ENCODE peak calls at places on chromosome 18, in eight cellular contexts. D, Z, K, O, G, S, A and C are unnamed samples.

GRCh38 chr18:58552057-58552461 is 76.8 kb downstream of the ALPK2 start:
- DNase-seq in D (peak), Z (peak), K (no peak), O (no peak), G (no peak), S (no peak), A (no peak), C (peak)

GRCh38 chr18:50866765-50867164 is 12.2 kb upstream of the ME2 start:
- DNase-seq in D (no peak), Z (peak), K (no peak), O (no peak), G (no peak), S (peak), A (no peak), C (peak)

GRCh38 chr18:26804474-26804873 is 61.0 kb downstream of the AQP4 start:
- DNase-seq in D (no peak), Z (peak), K (no peak), O (no peak), G (no peak), S (no peak), A (peak), C (no peak)

GRCh38 chr18:9022397-9023170 is 79.9 kb upstream of the NDUFV2 start:
- DNase-seq in D (no peak), Z (peak), K (no peak), O (peak), G (no peak), S (no peak), A (no peak), C (no peak)

GRCh38 chr18:59823611-59824195 is 76.1 kb upstream of the PMAIP1 start:
- DNase-seq in D (peak), Z (peak), K (peak), O (no peak), G (no peak), S (peak), A (peak), C (peak)

GRCh38 chr18:58183226-58183625 is 139.2 kb downstream of the NEDD4L start:
- DNase-seq in D (no peak), Z (no peak), K (no peak), O (no peak), G (peak), S (no peak), A (no peak), C (no peak)

GRCh38 chr18:77899972-77900754 is 650.5 kb downstream of the GALR1 start:
- DNase-seq in D (peak), Z (peak), K (peak), O (no peak), G (no peak), S (no peak), A (peak), C (peak)

GRCh38 chr18:36194719-36195315 is 7.5 kb downstream of the MOCOS start:
- DNase-seq in D (no peak), Z (no peak), K (no peak), O (no peak), G (no peak), S (no peak), A (no peak), C (no peak)

GRCh38 chr18:50651334-50651733 is 91.4 kb downstream of the MAPK4 start:
- DNase-seq in D (no peak), Z (peak), K (no peak), O (no peak), G (no peak), S (no peak), A (no peak), C (no peak)

GRCh38 chr18:58257461-58257860 is 213.4 kb downstream of the NEDD4L start:
- DNase-seq in D (no peak), Z (peak), K (no peak), O (no peak), G (no peak), S (no peak), A (no peak), C (peak)

GRCh38 chr18:39053569-39053968 is 1488.0 kb upstream of the CELF4 start:
- DNase-seq in D (no peak), Z (no peak), K (no peak), O (no peak), G (no peak), S (no peak), A (no peak), C (no peak)

GRCh38 chr18:23248826-23249225 is 113.5 kb downstream of the CABLES1 start:
- DNase-seq in D (no peak), Z (no peak), K (no peak), O (no peak), G (no peak), S (no peak), A (no peak), C (no peak)

GRCh38 chr18:46310675-46311345 is 206.6 kb downstream of the HAUS1 start:
- DNase-seq in D (no peak), Z (no peak), K (no peak), O (no peak), G (no peak), S (no peak), A (no peak), C (no peak)

GRCh38 chr18:28193177-28193778 is 16.3 kb upstream of the CDH2 start:
- DNase-seq in D (no peak), Z (no peak), K (no peak), O (no peak), G (no peak), S (no peak), A (no peak), C (no peak)

GRCh38 chr18:36809590-36810381 is 19.0 kb downstream of the TPGS2 start:
- DNase-seq in D (peak), Z (peak), K (peak), O (no peak), G (no peak), S (no peak), A (peak), C (peak)

GRCh38 chr18:77967071-77967470 is 717.4 kb downstream of the GALR1 start:
- DNase-seq in D (no peak), Z (no peak), K (no peak), O (no peak), G (no peak), S (no peak), A (no peak), C (no peak)

GRCh38 chr18:54181856-54182612 is 42.4 kb downstream of the MBD2 start:
- DNase-seq in D (no peak), Z (peak), K (no peak), O (no peak), G (no peak), S (no peak), A (no peak), C (peak)

GRCh38 chr18:3061581-3062416 is 48.9 kb upstream of the LPIN2 start:
- DNase-seq in D (no peak), Z (no peak), K (no peak), O (no peak), G (no peak), S (no peak), A (no peak), C (no peak)

GRCh38 chr18:24413148-24413547 is 13.3 kb upstream of the IMPACT start:
- DNase-seq in D (peak), Z (no peak), K (peak), O (no peak), G (no peak), S (no peak), A (peak), C (no peak)

DNA sequence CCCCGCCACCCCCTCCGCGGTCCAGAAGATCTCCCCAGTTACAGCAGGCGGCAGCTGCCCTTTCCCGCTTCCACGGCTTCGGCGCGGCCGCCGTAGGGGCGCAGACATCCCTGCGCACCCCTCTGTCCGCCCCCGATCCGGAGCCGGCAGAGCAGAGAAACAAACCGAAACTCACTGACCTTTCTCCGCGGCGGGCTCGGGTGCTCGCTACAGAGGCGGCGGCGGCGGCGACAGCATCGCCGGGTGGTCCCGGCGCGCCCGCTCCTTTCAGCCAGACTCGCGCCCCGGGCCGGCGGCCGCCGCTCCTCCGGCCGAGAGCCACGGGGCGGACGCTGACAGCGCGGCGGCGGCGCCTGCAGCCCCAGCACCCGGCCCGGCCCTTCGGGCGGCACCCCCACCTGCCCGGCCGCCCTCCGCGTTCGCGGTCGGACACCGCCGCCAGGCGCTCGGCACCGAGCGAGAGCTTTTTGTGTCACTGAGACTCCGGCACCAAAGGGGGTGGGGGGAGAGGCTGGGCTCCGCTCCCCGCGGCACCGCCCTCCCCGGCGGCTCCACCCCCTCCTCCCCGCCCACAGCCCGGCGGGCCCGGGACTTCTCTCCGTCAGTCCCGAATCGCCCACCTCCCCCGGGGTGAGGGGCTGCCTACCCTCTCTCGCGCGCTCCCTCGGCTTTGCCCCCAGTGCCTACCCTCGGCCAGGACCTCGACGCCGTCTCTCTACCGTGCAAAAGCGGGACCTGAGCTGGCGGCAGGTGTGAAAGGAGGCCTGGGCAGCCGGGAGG is 1.4 kb upstream of the RNF152 start:
- DNase-seq in D (peak), Z (peak), K (peak), O (peak), G (peak), S (peak), A (peak), C (peak)
- TF ChIP-seq CTCF in D (no peak), Z (peak), K (no peak), O (peak), G (peak), S (no peak), A (peak), C (peak)

GRCh38 chr18:79396431-79397287 is 929 bp downstream of the NFATC1 start:
- DNase-seq in D (peak), Z (peak), K (no peak), O (peak), G (peak), S (peak), A (no peak), C (peak)
- TF ChIP-seq CTCF in D (peak), Z (no peak), K (no peak), O (peak), G (no peak), S (no peak), A (peak), C (peak)

DNA sequence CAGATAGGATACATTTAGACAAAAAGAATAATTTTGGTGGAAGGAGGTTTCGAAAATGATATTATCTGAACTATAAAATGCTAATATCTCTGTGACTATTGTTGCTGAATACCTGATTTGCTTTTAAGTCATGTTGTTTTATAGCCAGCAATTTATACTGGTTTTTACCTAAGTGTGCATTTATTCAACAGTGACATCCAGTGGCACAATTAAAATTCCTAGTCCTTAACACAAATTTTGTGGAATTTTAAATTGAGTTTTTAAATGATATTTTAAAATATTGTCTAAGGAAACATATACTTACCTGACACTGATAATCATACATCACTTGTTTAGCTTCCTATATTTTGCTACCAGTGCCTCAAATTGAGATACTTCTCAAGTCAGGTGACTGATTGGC is 144.8 kb downstream of the ARHGAP28 start:
- DNase-seq in D (no peak), Z (peak), K (no peak), O (no peak), G (no peak), S (no peak), A (no peak), C (no peak)
- TF ChIP-seq CTCF in D (no peak), Z (peak), K (no peak), O (no peak), G (no peak), S (no peak), A (no peak), C (no peak)

DNA sequence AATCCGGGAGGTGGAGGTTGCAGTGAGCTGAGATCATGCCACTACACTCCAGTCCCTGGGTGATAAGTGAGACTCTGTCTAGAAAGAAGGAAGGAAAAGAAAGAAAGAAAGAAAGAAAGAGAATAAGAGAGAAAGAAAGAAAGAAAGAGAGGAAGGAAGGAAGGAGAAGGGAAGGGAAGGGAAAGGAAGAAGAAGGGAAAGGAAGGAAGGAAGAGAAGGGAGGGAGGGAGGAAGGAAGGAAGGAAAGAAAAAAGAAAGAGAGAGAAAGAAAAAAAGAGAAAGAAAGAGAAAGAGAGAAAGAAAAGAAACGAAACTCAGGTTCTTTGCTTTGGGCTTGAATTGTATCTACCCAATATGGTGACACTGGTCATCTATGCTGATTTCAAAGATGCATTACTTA is 102.3 kb upstream of the GATA6 start:
- DNase-seq in D (no peak), Z (no peak), K (no peak), O (no peak), G (no peak), S (no peak), A (no peak), C (no peak)
- TF ChIP-seq CTCF in D (no peak), Z (no peak), K (no peak), O (no peak), G (no peak), S (no peak), A (no peak), C (no peak)

GRCh38 chr18:476368-476767 is 24.1 kb downstream of the COLEC12 start:
- DNase-seq in D (no peak), Z (no peak), K (no peak), O (no peak), G (no peak), S (no peak), A (peak), C (no peak)
- TF ChIP-seq CTCF in D (no peak), Z (peak), K (no peak), O (no peak), G (no peak), S (no peak), A (peak), C (no peak)